ENCODE peak calls at places on chromosomes 13 and 19, in six cellular contexts. W is fibroblast of the aortic adventitia; N is amniotic stem cell; Q is stimulated activated naive CD8-positive, alpha-beta T cell treated with anti-CD3 and anti-CD28 coated beads, Interleukin-15, Interleukin-2, amounts not matched to agents 100 U/mL and 50 U/mL, for 24 hours; G is mucosa of gallbladder; Z is EL. J is an unnamed sample.

GRCh38 chr13:99227909-99228688 is 27.4 kb downstream of the UBAC2 start:
- DNase-seq in W (no peak), Z (no peak), Q (no peak), G (no peak), N (no peak), J (no peak)

GRCh38 chr19:20359933-20360720 is 193.1 kb downstream of the ZNF486 start:
- DNase-seq in Q (no peak), W (no peak), G (no peak), N (no peak), Z (no peak), J (no peak)

GRCh38 chr19:19464339-19465098 is 50.8 kb downstream of the TSSK6 start:
- DNase-seq in G (peak; percentile 59), Q (no peak), W (peak; percentile 76), N (no peak), Z (no peak), J (peak; percentile 85)

GRCh38 chr13:27138457-27139093 is 33.0 kb downstream of the USP12 start:
- DNase-seq in N (no peak), W (no peak), Z (no peak), G (no peak), Q (no peak), J (no peak)

GRCh38 chr19:8306235-8307054 is 1.7 kb downstream of the CD320 start:
- DNase-seq in G (peak; percentile 10), W (no peak), Q (peak; percentile 5), N (no peak), Z (no peak), J (no peak)

GRCh38 chr13:35765941-35766340 is 289.5 kb upstream of the MAB21L1 start:
- DNase-seq in N (no peak), W (no peak), G (no peak), Q (no peak), Z (no peak), J (no peak)

GRCh38 chr13:49064459-49064858 is 88.7 kb downstream of the FNDC3A start:
- DNase-seq in Z (no peak), W (no peak), Q (no peak), G (no peak), N (no peak), J (no peak)

GRCh38 chr19:5694167-5694951 is 4.3 kb downstream of the RPL36 start:
- DNase-seq in Z (no peak), N (no peak), Q (no peak), W (no peak), G (no peak), J (no peak)

GRCh38 chr13:98141938-98142426 is 912 bp upstream of the FARP1 start:
- DNase-seq in W (no peak), Q (no peak), G (no peak), Z (no peak), N (no peak), J (no peak)

GRCh38 chr19:56137405-56137804 is 3.7 kb upstream of the ZNF444 start:
- DNase-seq in W (no peak), G (peak; percentile 76), Q (no peak), N (no peak), Z (no peak), J (no peak)

GRCh38 chr19:42156571-42156970 is 24.3 kb upstream of the POU2F2 start:
- DNase-seq in Z (no peak), Q (no peak), W (no peak), N (no peak), G (no peak), J (no peak)

GRCh38 chr13:21079206-21079605 is 17.8 kb upstream of the LATS2 start:
- DNase-seq in Q (no peak), N (no peak), W (peak; percentile 57), Z (peak; percentile 43), G (no peak), J (peak; percentile 32)

GRCh38 chr13:84491952-84492351 is 609.7 kb upstream of the SLITRK1 start:
- DNase-seq in N (no peak), W (no peak), Q (no peak), Z (no peak), G (no peak), J (no peak)

GRCh38 chr19:3284759-3285646 is 60.5 kb downstream of the CELF5 start:
- DNase-seq in G (peak; percentile 93), N (no peak), Q (peak; percentile 86), Z (peak; percentile 80), W (peak; percentile 38), J (peak; percentile 66)

GRCh38 chr19:15487038-15487437 is 7.7 kb upstream of the PGLYRP2 start:
- DNase-seq in G (no peak), N (no peak), Z (no peak), Q (no peak), W (no peak), J (no peak)

GRCh38 chr13:35797946-35798345 is 321.5 kb upstream of the MAB21L1 start:
- DNase-seq in W (no peak), N (no peak), G (no peak), Q (no peak), Z (no peak), J (no peak)

GRCh38 chr19:14514215-14514871 is 3.9 kb downstream of the DNAJB1 start:
- DNase-seq in W (no peak), N (no peak), Z (no peak), G (no peak), Q (no peak), J (no peak)

GRCh38 chr13:32176696-32177095 is 138.5 kb downstream of the ZAR1L start:
- DNase-seq in Z (no peak), G (no peak), W (no peak), Q (no peak), N (no peak), J (no peak)

GRCh38 chr19:54424660-54425381 is 9.6 kb downstream of the TTYH1 start:
- DNase-seq in Q (no peak), Z (no peak), N (no peak), G (no peak), W (no peak), J (no peak)

GRCh38 chr13:28494861-28495585 is at the start of gene FLT1:
- DNase-seq in Q (peak; percentile 48), G (peak; percentile 14), N (peak; percentile 44), Z (peak; percentile 82), W (no peak), J (no peak)

GRCh38 chr19:2695288-2695866 is 7.1 kb downstream of the GNG7 start:
- DNase-seq in N (no peak), Q (no peak), Z (no peak), W (no peak), G (no peak), J (no peak)

J was measured in choroid plexus epithelial cell.